ENCODE peak calls at places on chromosome 16, in eight cellular contexts. O is adrenal gland, U is colonic mucosa, E is heart left ventricle, G is ovary, C is testis, Q is sigmoid colon, W is tibial artery. K is an unnamed sample.

GRCh38 chr16:51535591-51535990 is 384.5 kb upstream of the SALL1 start:
- DNase-seq in E (no peak), W (no peak), G (no peak), Q (no peak), C (no peak), O (no peak), U (no peak), K (no peak)

GRCh38 chr16:3098459-3099394 is at the start of gene ZSCAN10:
- DNase-seq in U (no peak), E (no peak), C (no peak), Q (no peak), O (no peak), W (no peak), G (no peak), K (no peak)

GRCh38 chr16:75256871-75257343 is 5.5 kb upstream of the BCAR1 start:
- DNase-seq in Q (peak; percentile 75), C (no peak), O (peak; percentile 17), G (peak; percentile 21), E (no peak), W (peak; percentile 72), U (no peak), K (peak; percentile 90)

GRCh38 chr16:73122604-73123386 is 74.9 kb upstream of the ZFHX3 start:
- DNase-seq in G (no peak), W (peak; percentile 74), C (peak; percentile 23), Q (no peak), O (peak; percentile 35), U (no peak), E (peak; percentile 66), K (no peak)

GRCh38 chr16:74871608-74872007 is 97.0 kb upstream of the FA2H start:
- DNase-seq in W (no peak), E (no peak), Q (no peak), U (no peak), C (no peak), G (no peak), O (no peak), K (no peak)

GRCh38 chr16:75264531-75264998 is 13.1 kb upstream of the BCAR1 start:
- DNase-seq in O (no peak), G (peak; percentile 52), C (peak; percentile 78), Q (peak; percentile 81), E (no peak), W (no peak), U (no peak), K (peak; percentile 80)

GRCh38 chr16:52721331-52721730 is 174.4 kb upstream of the TOX3 start:
- DNase-seq in Q (no peak), C (no peak), G (no peak), W (no peak), U (no peak), O (no peak), E (no peak), K (no peak)

GRCh38 chr16:83458612-83459011 is 349.2 kb upstream of the HSBP1 start:
- DNase-seq in Q (no peak), E (no peak), C (no peak), U (no peak), W (no peak), G (no peak), O (no peak), K (no peak)

GRCh38 chr16:71364306-71364705 is 5.8 kb downstream of the CALB2 start:
- DNase-seq in U (no peak), G (no peak), E (no peak), C (no peak), Q (no peak), W (no peak), O (peak; percentile 56), K (peak; percentile 66)

GRCh38 chr16:63947022-63947421 is 1174.8 kb downstream of the CDH11 start:
- DNase-seq in Q (no peak), U (no peak), G (no peak), C (no peak), E (no peak), O (no peak), W (no peak), K (no peak)

GRCh38 chr16:34803683-34804416 is 1344.4 kb downstream of the TP53TG3F start:
- DNase-seq in Q (no peak), W (peak; percentile 58), G (no peak), E (peak; percentile 18), O (peak; percentile 12), U (no peak), C (no peak), K (no peak)

GRCh38 chr16:73093146-73094144 is 45.5 kb upstream of the ZFHX3 start:
- DNase-seq in C (no peak), E (peak; percentile 44), O (no peak), Q (no peak), G (no peak), W (peak; percentile 81), U (no peak), K (no peak)

GRCh38 chr16:61128545-61129323 is 907.5 kb downstream of the CDH8 start:
- DNase-seq in U (no peak), G (no peak), C (peak; percentile 63), E (no peak), O (no peak), W (no peak), Q (no peak), K (no peak)

GRCh38 chr16:8572919-8573724 is 17.2 kb downstream of the TMEM114 start:
- DNase-seq in E (no peak), O (no peak), G (no peak), U (no peak), W (no peak), C (peak; percentile 37), Q (no peak), K (no peak)

GRCh38 chr16:71637398-71637797 is 11.4 kb downstream of the MARVELD3 start:
- DNase-seq in E (no peak), W (no peak), U (no peak), O (no peak), C (no peak), G (no peak), Q (no peak), K (no peak)

GRCh38 chr16:7456221-7456620 is 123.6 kb downstream of the RBFOX1 start:
- DNase-seq in W (no peak), E (no peak), U (no peak), C (no peak), Q (no peak), O (no peak), G (no peak), K (no peak)

GRCh38 chr16:30771726-30772125 is 9.6 kb downstream of the RNF40 start:
- DNase-seq in U (no peak), O (no peak), E (no peak), Q (no peak), C (no peak), W (no peak), G (no peak), K (no peak)

GRCh38 chr16:53055603-53056527 is 1.1 kb downstream of the CHD9 start:
- DNase-seq in C (peak; percentile 36), W (no peak), O (peak; percentile 57), G (peak; percentile 45), E (peak; percentile 50), U (peak; percentile 74), Q (peak; percentile 76), K (no peak)

GRCh38 chr16:57316390-57317017 is 32.0 kb upstream of the PLLP start:
- DNase-seq in E (no peak), C (peak; percentile 28), U (no peak), O (no peak), G (no peak), Q (peak; percentile 85), W (peak; percentile 90), K (no peak)

DNA sequence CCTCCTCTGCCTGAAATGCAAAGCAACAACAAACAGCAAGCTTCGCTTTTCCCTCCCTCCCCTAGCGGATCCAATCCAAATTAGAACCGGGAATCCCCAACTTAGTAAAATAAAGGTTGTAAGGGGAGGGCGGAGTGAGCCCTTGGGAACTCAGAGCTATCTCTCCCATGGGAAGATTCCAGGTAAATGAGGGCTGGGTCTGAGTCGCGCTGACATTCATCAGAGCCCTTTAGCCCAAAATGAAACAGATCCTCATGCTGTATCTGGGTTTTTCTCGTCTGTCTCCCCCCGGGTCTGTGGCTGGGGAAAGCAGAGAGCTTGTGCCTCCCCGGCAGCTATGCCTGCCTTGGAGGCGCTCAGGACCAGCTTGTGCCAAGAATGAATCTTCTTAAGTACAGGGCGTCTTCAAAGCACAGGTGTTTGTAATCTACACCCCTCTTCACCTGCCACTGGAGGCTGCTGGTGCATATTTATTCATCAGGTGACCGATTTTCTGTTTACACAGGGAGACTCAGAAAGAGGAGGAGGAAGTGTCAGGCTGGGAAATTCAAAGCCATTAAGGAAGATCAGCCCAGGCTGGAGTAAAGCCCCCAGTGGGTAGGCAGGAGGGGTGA is 55.0 kb upstream of the GSE1 start:
- DNase-seq in E (peak; percentile 20), C (no peak), W (no peak), Q (no peak), G (no peak), U (peak; percentile 82), O (no peak), K (peak; percentile 57)
- TF ChIP-seq CTCF in E (no peak), C (no peak), W (no peak), Q (peak; percentile 0), G (no peak), U (no peak), O (no peak), K (no peak)

DNA sequence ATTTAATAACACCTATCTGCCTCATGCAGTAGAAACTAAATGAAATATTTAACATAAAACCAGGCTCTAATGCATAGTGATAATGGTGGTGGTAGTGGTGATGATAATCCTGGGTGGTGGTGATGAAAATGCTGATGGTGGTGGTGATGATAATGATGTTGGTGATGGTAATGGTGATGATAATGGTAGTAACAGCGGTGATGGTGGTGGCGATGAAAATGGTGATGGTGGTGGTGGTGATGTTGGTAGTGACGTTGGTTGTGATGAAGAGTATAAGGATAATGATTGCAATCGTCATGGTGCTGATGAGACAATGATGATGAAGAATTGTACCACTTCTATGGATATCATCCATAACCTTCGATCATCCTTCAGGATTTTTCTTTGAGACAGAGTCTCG is 173.7 kb upstream of the CDH11 start:
- DNase-seq in C (no peak), O (no peak), G (no peak), W (no peak), Q (no peak), E (no peak), U (no peak), K (no peak)
- H3K4me3 ChIP-seq in C (no peak overlapping the region), O (no peak overlapping the region), G (no peak overlapping the region), W (no peak overlapping the region), Q (no peak overlapping the region), E (no peak overlapping the region), U (no peak overlapping the region), K (no peak overlapping the region)

DNA sequence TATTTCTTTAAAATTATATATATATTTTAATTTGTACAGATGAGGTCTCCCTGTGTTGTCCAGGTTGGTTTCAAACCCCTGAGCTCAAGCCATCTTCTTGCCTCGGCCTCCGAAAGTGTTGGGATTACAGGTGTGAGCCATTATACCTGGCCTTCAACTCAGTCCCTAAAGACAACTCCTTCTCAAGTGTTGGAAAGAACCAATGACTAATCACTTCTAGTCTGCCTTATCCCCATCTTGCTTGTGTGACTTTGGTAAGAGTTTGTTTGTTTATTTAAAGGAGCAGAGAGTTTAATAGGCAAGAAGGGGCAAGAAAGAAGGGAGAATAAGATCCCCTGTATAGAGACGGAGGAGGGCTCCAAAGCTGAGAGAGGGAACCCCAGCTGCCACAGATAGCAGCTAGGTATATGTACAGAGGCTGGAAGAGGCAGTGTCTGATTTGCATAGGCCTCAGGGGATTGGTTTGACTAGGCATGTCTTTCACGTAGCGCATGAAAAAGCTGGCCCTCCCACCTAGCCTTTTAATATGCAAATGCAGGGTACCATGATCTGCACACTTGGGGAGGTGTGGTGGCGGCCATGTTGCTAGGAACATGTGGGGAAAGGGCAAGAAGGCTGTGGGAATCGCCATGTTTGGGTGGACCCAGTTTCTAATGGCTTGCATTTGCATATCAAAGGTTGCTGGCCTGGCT is 21.5 kb downstream of the ABCC1 start:
- DNase-seq in W (no peak), U (no peak), O (no peak), G (no peak), Q (no peak), C (no peak), E (no peak), K (no peak)
- H3K27ac ChIP-seq in W (no peak overlapping the region), U (no peak overlapping the region), O (no peak overlapping the region), G (no peak overlapping the region), Q (peak overlapping the region; percentile 78), C (no peak overlapping the region), E (no peak overlapping the region), K (no peak overlapping the region)

GRCh38 chr16:47581114-47581513 is 120.0 kb downstream of the PHKB start:
- DNase-seq in E (no peak), Q (no peak), C (no peak), G (no peak), O (no peak), W (no peak), U (no peak), K (no peak)
- TF ChIP-seq CTCF in E (no peak), Q (no peak), C (no peak), G (no peak), O (no peak), W (no peak), U (no peak), K (no peak)